ENCODE peak calls at places on chromosomes 12 and 14, in seven cellular contexts. One of them, this sample, is unnamed.

GRCh38 chr12:2291182-2291832 is 238.5 kb downstream of the CACNA1C start:
- DNase-seq in sigmoid colon: peak; percentile 60
- DNase-seq in SK-N-SH: peak; percentile 56
- DNase-seq in transverse colon: peak; percentile 49
- DNase-seq in stomach: no peak
- DNase-seq in A549: peak; percentile 60
- DNase-seq in suprapubic skin: no peak
- DNase-seq in this sample: no peak

GRCh38 chr12:69585189-69586062 is at the start of gene CCT2:
- DNase-seq in sigmoid colon: peak; percentile 98
- DNase-seq in SK-N-SH: peak; percentile 95
- DNase-seq in transverse colon: peak; percentile 98
- DNase-seq in stomach: peak; percentile 98
- DNase-seq in A549: peak; percentile 96
- DNase-seq in suprapubic skin: peak; percentile 98
- DNase-seq in this sample: peak; percentile 98

GRCh38 chr12:64682572-64683277 is 72.4 kb downstream of the RASSF3 start:
- DNase-seq in sigmoid colon: peak; percentile 93
- DNase-seq in SK-N-SH: peak; percentile 80
- DNase-seq in transverse colon: peak; percentile 58
- DNase-seq in stomach: no peak
- DNase-seq in A549: peak; percentile 40
- DNase-seq in suprapubic skin: no peak
- DNase-seq in this sample: no peak

GRCh38 chr12:27382126-27382795 is 49.6 kb downstream of the BMAL2 start:
- DNase-seq in sigmoid colon: no peak
- DNase-seq in SK-N-SH: no peak
- DNase-seq in transverse colon: no peak
- DNase-seq in stomach: no peak
- DNase-seq in A549: no peak
- DNase-seq in suprapubic skin: no peak
- DNase-seq in this sample: no peak

GRCh38 chr14:42965512-42965911 is 1358.8 kb downstream of the LRFN5 start:
- DNase-seq in sigmoid colon: no peak
- DNase-seq in SK-N-SH: no peak
- DNase-seq in transverse colon: no peak
- DNase-seq in stomach: no peak
- DNase-seq in A549: no peak
- DNase-seq in suprapubic skin: no peak
- DNase-seq in this sample: no peak

GRCh38 chr12:89461649-89462612 is 62.7 kb downstream of the GALNT4 start:
- DNase-seq in sigmoid colon: no peak
- DNase-seq in SK-N-SH: peak; percentile 36
- DNase-seq in transverse colon: no peak
- DNase-seq in stomach: no peak
- DNase-seq in A549: peak; percentile 64
- DNase-seq in suprapubic skin: no peak
- DNase-seq in this sample: no peak

GRCh38 chr14:89540830-89541470 is 123.9 kb upstream of the FOXN3 start:
- DNase-seq in sigmoid colon: no peak
- DNase-seq in SK-N-SH: no peak
- DNase-seq in transverse colon: no peak
- DNase-seq in stomach: no peak
- DNase-seq in A549: peak; percentile 21
- DNase-seq in suprapubic skin: no peak
- DNase-seq in this sample: no peak

GRCh38 chr12:49789992-49790391 is 38.2 kb downstream of the NCKAP5L start:
- DNase-seq in sigmoid colon: no peak
- DNase-seq in SK-N-SH: no peak
- DNase-seq in transverse colon: no peak
- DNase-seq in stomach: no peak
- DNase-seq in A549: peak; percentile 30
- DNase-seq in suprapubic skin: no peak
- DNase-seq in this sample: no peak

GRCh38 chr12:42468341-42468821 is 121.2 kb downstream of the PRICKLE1 start:
- DNase-seq in sigmoid colon: peak; percentile 67
- DNase-seq in SK-N-SH: no peak
- DNase-seq in transverse colon: peak; percentile 21
- DNase-seq in stomach: no peak
- DNase-seq in A549: no peak
- DNase-seq in suprapubic skin: no peak
- DNase-seq in this sample: no peak

GRCh38 chr12:58174316-58174715 is 232.9 kb downstream of the ATP23 start:
- DNase-seq in sigmoid colon: no peak
- DNase-seq in SK-N-SH: no peak
- DNase-seq in transverse colon: no peak
- DNase-seq in stomach: no peak
- DNase-seq in A549: no peak
- DNase-seq in suprapubic skin: no peak
- DNase-seq in this sample: no peak

GRCh38 chr14:68733086-68733621 is 59.7 kb downstream of the ZFP36L1 start:
- DNase-seq in sigmoid colon: no peak
- DNase-seq in SK-N-SH: no peak
- DNase-seq in transverse colon: no peak
- DNase-seq in stomach: no peak
- DNase-seq in A549: no peak
- DNase-seq in suprapubic skin: no peak
- DNase-seq in this sample: peak; percentile 52

GRCh38 chr12:9784326-9784725 is 23.6 kb upstream of the CD69 start:
- DNase-seq in sigmoid colon: no peak
- DNase-seq in SK-N-SH: no peak
- DNase-seq in transverse colon: no peak
- DNase-seq in stomach: no peak
- DNase-seq in A549: no peak
- DNase-seq in suprapubic skin: no peak
- DNase-seq in this sample: no peak

GRCh38 chr12:124830306-124830705 is 33.4 kb downstream of the SCARB1 start:
- DNase-seq in sigmoid colon: no peak
- DNase-seq in SK-N-SH: no peak
- DNase-seq in transverse colon: no peak
- DNase-seq in stomach: no peak
- DNase-seq in A549: no peak
- DNase-seq in suprapubic skin: no peak
- DNase-seq in this sample: no peak

GRCh38 chr14:65186951-65187350 is 84.6 kb upstream of the MAX start:
- DNase-seq in sigmoid colon: no peak
- DNase-seq in SK-N-SH: no peak
- DNase-seq in transverse colon: no peak
- DNase-seq in stomach: no peak
- DNase-seq in A549: no peak
- DNase-seq in suprapubic skin: no peak
- DNase-seq in this sample: no peak

GRCh38 chr12:125329239-125330238 is 264.3 kb downstream of the AACS start:
- DNase-seq in sigmoid colon: no peak
- DNase-seq in SK-N-SH: no peak
- DNase-seq in transverse colon: no peak
- DNase-seq in stomach: no peak
- DNase-seq in A549: no peak
- DNase-seq in suprapubic skin: no peak
- DNase-seq in this sample: peak; percentile 25

GRCh38 chr12:107318804-107319535 is 225.6 kb upstream of the CRY1 start:
- DNase-seq in sigmoid colon: no peak
- DNase-seq in SK-N-SH: peak; percentile 65
- DNase-seq in transverse colon: peak; percentile 11
- DNase-seq in stomach: no peak
- DNase-seq in A549: peak; percentile 66
- DNase-seq in suprapubic skin: no peak
- DNase-seq in this sample: no peak

GRCh38 chr14:36035675-36036074 is 140.8 kb downstream of the PTCSC3 start:
- DNase-seq in sigmoid colon: no peak
- DNase-seq in SK-N-SH: no peak
- DNase-seq in transverse colon: no peak
- DNase-seq in stomach: no peak
- DNase-seq in A549: no peak
- DNase-seq in suprapubic skin: no peak
- DNase-seq in this sample: no peak
- TF ChIP-seq EP300 in sigmoid colon: no peak
- TF ChIP-seq EP300 in SK-N-SH: no peak
- TF ChIP-seq EP300 in transverse colon: no peak
- TF ChIP-seq EP300 in stomach: no peak
- TF ChIP-seq EP300 in A549: no peak
- TF ChIP-seq EP300 in suprapubic skin: no peak
- TF ChIP-seq EP300 in this sample: no peak

GRCh38 chr14:32657081-32657480 is 281.6 kb upstream of the NPAS3 start:
- DNase-seq in sigmoid colon: peak; percentile 62
- DNase-seq in SK-N-SH: no peak
- DNase-seq in transverse colon: peak; percentile 14
- DNase-seq in stomach: no peak
- DNase-seq in A549: peak; percentile 61
- DNase-seq in suprapubic skin: no peak
- DNase-seq in this sample: no peak
- TF ChIP-seq EP300 in sigmoid colon: no peak
- TF ChIP-seq EP300 in SK-N-SH: no peak
- TF ChIP-seq EP300 in transverse colon: no peak
- TF ChIP-seq EP300 in stomach: no peak
- TF ChIP-seq EP300 in A549: no peak
- TF ChIP-seq EP300 in suprapubic skin: no peak
- TF ChIP-seq EP300 in this sample: no peak

GRCh38 chr12:111773801-111774551 is 7.2 kb downstream of the ALDH2 start:
- DNase-seq in sigmoid colon: peak; percentile 94
- DNase-seq in SK-N-SH: no peak
- DNase-seq in transverse colon: peak; percentile 85
- DNase-seq in stomach: peak; percentile 80
- DNase-seq in A549: peak; percentile 69
- DNase-seq in suprapubic skin: peak; percentile 87
- DNase-seq in this sample: no peak
- TF ChIP-seq EP300 in sigmoid colon: peak; percentile 53
- TF ChIP-seq EP300 in SK-N-SH: no peak
- TF ChIP-seq EP300 in transverse colon: peak; percentile 64
- TF ChIP-seq EP300 in stomach: no peak
- TF ChIP-seq EP300 in A549: no peak
- TF ChIP-seq EP300 in suprapubic skin: no peak
- TF ChIP-seq EP300 in this sample: no peak

GRCh38 chr14:45044638-45045037 is 39.3 kb upstream of the PRPF39 start:
- DNase-seq in sigmoid colon: no peak
- DNase-seq in SK-N-SH: no peak
- DNase-seq in transverse colon: no peak
- DNase-seq in stomach: no peak
- DNase-seq in A549: no peak
- DNase-seq in suprapubic skin: no peak
- DNase-seq in this sample: no peak
- TF ChIP-seq EP300 in sigmoid colon: no peak
- TF ChIP-seq EP300 in SK-N-SH: no peak
- TF ChIP-seq EP300 in transverse colon: no peak
- TF ChIP-seq EP300 in stomach: no peak
- TF ChIP-seq EP300 in A549: no peak
- TF ChIP-seq EP300 in suprapubic skin: no peak
- TF ChIP-seq EP300 in this sample: no peak

This sample was measured in upper lobe of left lung.